ENCODE peak calls at places on chromosome 12, in nine cellular contexts. V, D, Y, J, H, P, F, A and R are unnamed samples.
A peak's percentile ranks its signal among the peaks of the same experiment; 100 is the strongest.

GRCh38 chr12:113727651-113728061 is 238.5 kb downstream of the RBM19 start:
- DNase-seq in V (no peak), D (no peak), Y (no peak), J (peak; percentile 90), H (no peak), P (no peak), F (no peak), A (peak; percentile 74), R (no peak)

GRCh38 chr12:43102506-43103269 is 449.3 kb downstream of the ADAMTS20 start:
- DNase-seq in V (no peak), D (no peak), Y (no peak), J (no peak), H (no peak), P (no peak), F (no peak), A (no peak), R (no peak)

GRCh38 chr12:6935551-6936377 is 7.9 kb upstream of the RNU7-1 start:
- DNase-seq in V (no peak), D (peak; percentile 62), Y (no peak), J (no peak), H (no peak), P (no peak), F (no peak), A (no peak), R (no peak)

GRCh38 chr12:74535536-74535935 is 2.1 kb upstream of the ATXN7L3B start:
- DNase-seq in V (no peak), D (no peak), Y (no peak), J (no peak), H (no peak), P (no peak), F (no peak), A (no peak), R (no peak)

GRCh38 chr12:133204264-133204603 is 22.9 kb downstream of the ZNF268 start:
- DNase-seq in V (no peak), D (no peak), Y (no peak), J (no peak), H (no peak), P (no peak), F (no peak), A (no peak), R (no peak)

GRCh38 chr12:121036810-121037326 is 2.2 kb downstream of the OASL start:
- DNase-seq in V (peak; percentile 23), D (no peak), Y (no peak), J (peak; percentile 82), H (no peak), P (no peak), F (peak; percentile 70), A (peak; percentile 82), R (peak; percentile 37)

GRCh38 chr12:75488553-75488952 is 8.0 kb downstream of the GLIPR1 start:
- DNase-seq in V (peak; percentile 57), D (no peak), Y (no peak), J (peak; percentile 62), H (no peak), P (no peak), F (peak; percentile 38), A (peak; percentile 55), R (peak; percentile 46)

GRCh38 chr12:10363922-10364838 is 25.7 kb downstream of the KLRK1 start:
- DNase-seq in V (peak; percentile 65), D (peak; percentile 60), Y (no peak), J (peak; percentile 55), H (peak; percentile 1), P (peak; percentile 41), F (peak; percentile 70), A (peak; percentile 47), R (peak; percentile 73)

GRCh38 chr12:80420075-80420474 is 24.0 kb upstream of the PTPRQ start:
- DNase-seq in V (no peak), D (no peak), Y (no peak), J (no peak), H (no peak), P (no peak), F (no peak), A (no peak), R (no peak)

GRCh38 chr12:13367973-13368372 is 171.4 kb downstream of the EMP1 start:
- DNase-seq in V (no peak), D (no peak), Y (no peak), J (no peak), H (no peak), P (no peak), F (no peak), A (no peak), R (no peak)

GRCh38 chr12:55737581-55738112 is 5.3 kb upstream of the GDF11 start:
- DNase-seq in V (no peak), D (no peak), Y (no peak), J (no peak), H (no peak), P (no peak), F (no peak), A (no peak), R (peak; percentile 44)

GRCh38 chr12:14567311-14568195 is at the start of gene PLBD1:
- DNase-seq in V (peak; percentile 50), D (peak; percentile 48), Y (no peak), J (peak; percentile 16), H (no peak), P (peak; percentile 71), F (no peak), A (peak; percentile 21), R (peak; percentile 55)

GRCh38 chr12:117334098-117334497 is 27.3 kb downstream of the NOS1 start:
- DNase-seq in V (no peak), D (no peak), Y (no peak), J (no peak), H (no peak), P (no peak), F (no peak), A (no peak), R (no peak)

GRCh38 chr12:119444462-119445044 is 110.0 kb downstream of the CCDC60 start:
- DNase-seq in V (peak; percentile 2), D (no peak), Y (peak; percentile 8), J (peak; percentile 1), H (peak; percentile 15), P (peak; percentile 27), F (peak; percentile 57), A (no peak), R (no peak)

GRCh38 chr12:80056845-80057244 is 42.5 kb upstream of the OTOGL start:
- DNase-seq in V (peak; percentile 86), D (peak; percentile 47), Y (no peak), J (peak; percentile 51), H (no peak), P (no peak), F (peak; percentile 40), A (no peak), R (no peak)

GRCh38 chr12:4268549-4269181 is 4.9 kb upstream of the CCND2 start:
- DNase-seq in V (peak; percentile 18), D (no peak), Y (peak; percentile 35), J (no peak), H (no peak), P (no peak), F (no peak), A (no peak), R (peak; percentile 34)

GRCh38 chr12:25526778-25527177 is 26.3 kb downstream of the LMNTD1 start:
- DNase-seq in V (peak; percentile 67), D (no peak), Y (no peak), J (no peak), H (no peak), P (no peak), F (no peak), A (no peak), R (no peak)

GRCh38 chr12:56037161-56037560 is 4.6 kb upstream of the RPS26 start:
- DNase-seq in V (no peak), D (no peak), Y (no peak), J (no peak), H (no peak), P (no peak), F (no peak), A (no peak), R (no peak)

GRCh38 chr12:78864483-78865296 is at the start of gene SYT1:
- DNase-seq in V (peak; percentile 89), D (peak; percentile 76), Y (no peak), J (peak; percentile 74), H (peak; percentile 91), P (peak; percentile 25), F (peak; percentile 45), A (peak; percentile 47), R (peak; percentile 91)

GRCh38 chr12:98420403-98420800 is 95.0 kb upstream of the TMPO start:
- DNase-seq in V (no peak), D (no peak), Y (no peak), J (no peak), H (no peak), P (no peak), F (no peak), A (no peak), R (no peak)

GRCh38 chr12:56602239-56602638 is 27.9 kb downstream of the BAZ2A start:
- DNase-seq in V (peak; percentile 18), D (no peak), Y (no peak), J (no peak), H (no peak), P (no peak), F (no peak), A (no peak), R (no peak)

GRCh38 chr12:12357697-12358476 is 1.0 kb downstream of the BORCS5 start:
- DNase-seq in V (no peak), D (no peak), Y (no peak), J (peak; percentile 18), H (peak; percentile 10), P (no peak), F (no peak), A (no peak), R (no peak)

GRCh38 chr12:125633686-125634085 is 568.5 kb downstream of the AACS start:
- DNase-seq in V (no peak), D (no peak), Y (no peak), J (no peak), H (no peak), P (no peak), F (peak; percentile 93), A (no peak), R (no peak)

GRCh38 chr12:30564394-30564793 is 131.3 kb downstream of the IPO8 start:
- DNase-seq in V (no peak), D (no peak), Y (no peak), J (no peak), H (no peak), P (no peak), F (no peak), A (no peak), R (peak; percentile 4)

GRCh38 chr12:121518656-121519055 is 62.2 kb downstream of the KDM2B start:
- DNase-seq in V (no peak), D (no peak), Y (no peak), J (no peak), H (no peak), P (no peak), F (no peak), A (no peak), R (no peak)